ENCODE peak calls at places on chromosomes 1 and 21, in five cellular contexts. One of them, this sample, is unnamed.

GRCh38 chr1:3954391-3955160 is 54.5 kb upstream of the C1orf174 start:
- DNase-seq in tibial artery: no peak
- DNase-seq in mesothelial cell of epicardium: no peak
- DNase-seq in cardiac fibroblast: no peak
- DNase-seq in colonic mucosa: no peak
- DNase-seq in this sample: no peak

GRCh38 chr1:71667224-71667623 is 586.4 kb upstream of the ZRANB2 start:
- DNase-seq in tibial artery: no peak
- DNase-seq in mesothelial cell of epicardium: no peak
- DNase-seq in cardiac fibroblast: peak; percentile 7
- DNase-seq in colonic mucosa: no peak
- DNase-seq in this sample: no peak

GRCh38 chr21:26072891-26073615 is 97.5 kb downstream of the APP start:
- DNase-seq in tibial artery: no peak
- DNase-seq in mesothelial cell of epicardium: no peak
- DNase-seq in cardiac fibroblast: peak; percentile 24
- DNase-seq in colonic mucosa: no peak
- DNase-seq in this sample: no peak

GRCh38 chr1:18556364-18556763 is 74.3 kb upstream of the PAX7 start:
- DNase-seq in tibial artery: no peak
- DNase-seq in mesothelial cell of epicardium: no peak
- DNase-seq in cardiac fibroblast: peak; percentile 35
- DNase-seq in colonic mucosa: no peak
- DNase-seq in this sample: no peak

GRCh38 chr1:216566809-216567208 is 143.6 kb upstream of the USH2A start:
- DNase-seq in tibial artery: no peak
- DNase-seq in mesothelial cell of epicardium: no peak
- DNase-seq in cardiac fibroblast: peak; percentile 41
- DNase-seq in colonic mucosa: no peak
- DNase-seq in this sample: no peak

GRCh38 chr1:162716123-162716522 is 74.4 kb upstream of the HSD17B7 start:
- DNase-seq in tibial artery: no peak
- DNase-seq in mesothelial cell of epicardium: no peak
- DNase-seq in cardiac fibroblast: peak; percentile 32
- DNase-seq in colonic mucosa: no peak
- DNase-seq in this sample: no peak

GRCh38 chr1:116586741-116587143 is 15.9 kb upstream of the CD58 start:
- DNase-seq in tibial artery: no peak
- DNase-seq in mesothelial cell of epicardium: no peak
- DNase-seq in cardiac fibroblast: no peak
- DNase-seq in colonic mucosa: no peak
- DNase-seq in this sample: no peak

GRCh38 chr1:72282271-72282656 is at the start of gene NEGR1:
- DNase-seq in tibial artery: peak; percentile 84
- DNase-seq in mesothelial cell of epicardium: peak; percentile 51
- DNase-seq in cardiac fibroblast: peak; percentile 66
- DNase-seq in colonic mucosa: peak; percentile 29
- DNase-seq in this sample: peak; percentile 15

GRCh38 chr1:75136158-75136815 is 2.1 kb downstream of the LHX8 start:
- DNase-seq in tibial artery: no peak
- DNase-seq in mesothelial cell of epicardium: peak; percentile 59
- DNase-seq in cardiac fibroblast: no peak
- DNase-seq in colonic mucosa: no peak
- DNase-seq in this sample: no peak

GRCh38 chr1:107162745-107163144 is 21.9 kb downstream of the NTNG1 start:
- DNase-seq in tibial artery: no peak
- DNase-seq in mesothelial cell of epicardium: no peak
- DNase-seq in cardiac fibroblast: no peak
- DNase-seq in colonic mucosa: no peak
- DNase-seq in this sample: no peak

GRCh38 chr21:43277481-43278351 is 108.9 kb downstream of the CRYAA start:
- DNase-seq in tibial artery: no peak
- DNase-seq in mesothelial cell of epicardium: no peak
- DNase-seq in cardiac fibroblast: no peak
- DNase-seq in colonic mucosa: no peak
- DNase-seq in this sample: no peak

GRCh38 chr1:241635556-241636179 is 4.5 kb downstream of the CHML start:
- DNase-seq in tibial artery: no peak
- DNase-seq in mesothelial cell of epicardium: no peak
- DNase-seq in cardiac fibroblast: no peak
- DNase-seq in colonic mucosa: no peak
- DNase-seq in this sample: no peak

GRCh38 chr1:45490121-45490622 is 791 bp downstream of the TESK2 start:
- DNase-seq in tibial artery: no peak
- DNase-seq in mesothelial cell of epicardium: peak; percentile 51
- DNase-seq in cardiac fibroblast: peak; percentile 32
- DNase-seq in colonic mucosa: peak; percentile 25
- DNase-seq in this sample: no peak

GRCh38 chr1:10616696-10617095 is 141.9 kb downstream of the PEX14 start:
- DNase-seq in tibial artery: no peak
- DNase-seq in mesothelial cell of epicardium: no peak
- DNase-seq in cardiac fibroblast: no peak
- DNase-seq in colonic mucosa: no peak
- DNase-seq in this sample: no peak

GRCh38 chr1:10950316-10951172 is 61.9 kb upstream of the TARDBP start:
- DNase-seq in tibial artery: no peak
- DNase-seq in mesothelial cell of epicardium: no peak
- DNase-seq in cardiac fibroblast: no peak
- DNase-seq in colonic mucosa: no peak
- DNase-seq in this sample: no peak

GRCh38 chr1:70090146-70090545 is 115.2 kb downstream of the LRRC40 start:
- DNase-seq in tibial artery: no peak
- DNase-seq in mesothelial cell of epicardium: no peak
- DNase-seq in cardiac fibroblast: no peak
- DNase-seq in colonic mucosa: no peak
- DNase-seq in this sample: no peak

GRCh38 chr1:17545354-17545753 is 5.9 kb downstream of the ARHGEF10L start:
- DNase-seq in tibial artery: no peak
- DNase-seq in mesothelial cell of epicardium: no peak
- DNase-seq in cardiac fibroblast: peak; percentile 66
- DNase-seq in colonic mucosa: peak; percentile 45
- DNase-seq in this sample: no peak

GRCh38 chr1:234515411-234515810 is 36.4 kb upstream of the TARBP1 start:
- DNase-seq in tibial artery: no peak
- DNase-seq in mesothelial cell of epicardium: no peak
- DNase-seq in cardiac fibroblast: peak; percentile 55
- DNase-seq in colonic mucosa: no peak
- DNase-seq in this sample: no peak

GRCh38 chr1:198449281-198449680 is 91.2 kb downstream of the ATP6V1G3 start:
- DNase-seq in tibial artery: no peak
- DNase-seq in mesothelial cell of epicardium: no peak
- DNase-seq in cardiac fibroblast: no peak
- DNase-seq in colonic mucosa: no peak
- DNase-seq in this sample: no peak

GRCh38 chr1:26996665-26997064 is 3.2 kb downstream of the TRNP1 start:
- DNase-seq in tibial artery: no peak
- DNase-seq in mesothelial cell of epicardium: no peak
- DNase-seq in cardiac fibroblast: no peak
- DNase-seq in colonic mucosa: no peak
- DNase-seq in this sample: no peak

GRCh38 chr1:212981025-212981495 is 30.7 kb downstream of the VASH2 start:
- DNase-seq in tibial artery: no peak
- DNase-seq in mesothelial cell of epicardium: no peak
- DNase-seq in cardiac fibroblast: peak; percentile 22
- DNase-seq in colonic mucosa: peak; percentile 24
- DNase-seq in this sample: no peak

GRCh38 chr21:37792046-37792445 is 124.2 kb downstream of the KCNJ6 start:
- DNase-seq in tibial artery: no peak
- DNase-seq in mesothelial cell of epicardium: no peak
- DNase-seq in cardiac fibroblast: peak; percentile 42
- DNase-seq in colonic mucosa: no peak
- DNase-seq in this sample: no peak

GRCh38 chr1:201917362-201918033 is 28.8 kb downstream of the SHISA4 start:
- DNase-seq in tibial artery: peak; percentile 86
- DNase-seq in mesothelial cell of epicardium: no peak
- DNase-seq in cardiac fibroblast: peak; percentile 94
- DNase-seq in colonic mucosa: no peak
- DNase-seq in this sample: no peak

DNA sequence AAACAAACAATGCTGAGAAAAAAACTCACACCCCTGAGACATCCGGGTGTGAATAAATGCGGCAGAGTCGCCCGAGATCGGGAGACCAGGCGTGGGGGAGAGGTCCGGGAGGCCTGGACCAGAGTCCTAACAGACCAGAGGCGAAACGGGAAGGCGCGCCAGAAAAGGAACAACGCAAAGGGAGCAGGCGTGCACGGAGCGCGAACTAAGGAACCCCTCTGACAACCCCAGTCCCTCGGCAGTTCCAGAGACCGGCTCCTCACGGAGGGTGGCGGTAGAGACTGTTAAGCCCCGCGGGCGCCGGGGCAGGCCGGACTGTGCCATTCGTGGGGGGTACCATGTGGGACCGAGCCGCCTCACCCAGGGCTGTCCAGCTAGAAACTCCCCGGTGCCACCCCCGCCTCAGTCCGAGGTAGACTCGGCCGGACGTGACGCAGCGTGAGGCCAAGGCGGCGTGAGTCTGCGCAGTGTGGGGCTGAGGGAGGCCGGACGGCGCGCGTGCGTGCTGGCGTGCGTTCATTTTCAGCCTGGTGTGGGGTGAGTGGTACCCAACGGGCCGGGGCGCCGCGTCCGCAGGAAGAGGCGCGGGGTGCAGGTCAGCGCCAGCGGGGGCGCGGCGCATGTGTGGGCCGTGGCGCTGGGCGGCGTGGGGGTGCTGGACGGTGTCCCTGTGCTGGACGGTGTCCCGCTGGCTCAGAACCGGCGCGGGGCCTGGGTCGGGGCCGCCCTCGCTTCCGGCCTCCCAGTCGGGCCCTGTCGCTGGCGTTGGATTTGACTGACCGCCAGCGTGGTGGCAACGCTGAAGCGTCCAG is at the start of gene PARK7:
- DNase-seq in tibial artery: peak; percentile 100
- DNase-seq in mesothelial cell of epicardium: peak; percentile 100
- DNase-seq in cardiac fibroblast: peak; percentile 100
- DNase-seq in colonic mucosa: peak; percentile 100
- DNase-seq in this sample: peak; percentile 100
- TF ChIP-seq CTCF in tibial artery: peak; percentile 48
- TF ChIP-seq CTCF in mesothelial cell of epicardium: no peak
- TF ChIP-seq CTCF in cardiac fibroblast: peak; percentile 61
- TF ChIP-seq CTCF in colonic mucosa: no peak
- TF ChIP-seq CTCF in this sample: no peak

GRCh38 chr1:13809461-13810159 is 109.6 kb downstream of the PRDM2 start:
- DNase-seq in tibial artery: no peak
- DNase-seq in mesothelial cell of epicardium: no peak
- DNase-seq in cardiac fibroblast: no peak
- DNase-seq in colonic mucosa: no peak
- DNase-seq in this sample: no peak
- TF ChIP-seq CTCF in tibial artery: no peak
- TF ChIP-seq CTCF in mesothelial cell of epicardium: no peak
- TF ChIP-seq CTCF in cardiac fibroblast: no peak
- TF ChIP-seq CTCF in colonic mucosa: no peak
- TF ChIP-seq CTCF in this sample: no peak

GRCh38 chr1:56374026-56374974 is 205.1 kb downstream of the PLPP3 start:
- DNase-seq in tibial artery: no peak
- DNase-seq in mesothelial cell of epicardium: no peak
- DNase-seq in cardiac fibroblast: peak; percentile 7
- DNase-seq in colonic mucosa: no peak
- DNase-seq in this sample: no peak

GRCh38 chr1:56378376-56379070 is 200.8 kb downstream of the PLPP3 start:
- DNase-seq in tibial artery: no peak
- DNase-seq in mesothelial cell of epicardium: peak; percentile 40
- DNase-seq in cardiac fibroblast: no peak
- DNase-seq in colonic mucosa: no peak
- DNase-seq in this sample: no peak

GRCh38 chr1:56377407-56377806 is 202.0 kb downstream of the PLPP3 start:
- DNase-seq in tibial artery: no peak
- DNase-seq in mesothelial cell of epicardium: no peak
- DNase-seq in cardiac fibroblast: no peak
- DNase-seq in colonic mucosa: no peak
- DNase-seq in this sample: no peak

GRCh38 chr1:56376188-56376984 is 203.0 kb downstream of the PLPP3 start:
- DNase-seq in tibial artery: peak; percentile 89
- DNase-seq in mesothelial cell of epicardium: no peak
- DNase-seq in cardiac fibroblast: peak; percentile 65
- DNase-seq in colonic mucosa: no peak
- DNase-seq in this sample: no peak

GRCh38 chr1:56375184-56375837 is 204.1 kb downstream of the PLPP3 start:
- DNase-seq in tibial artery: no peak
- DNase-seq in mesothelial cell of epicardium: no peak
- DNase-seq in cardiac fibroblast: peak; percentile 16
- DNase-seq in colonic mucosa: no peak
- DNase-seq in this sample: no peak
- TF ChIP-seq CTCF in tibial artery: no peak
- TF ChIP-seq CTCF in mesothelial cell of epicardium: no peak
- TF ChIP-seq CTCF in cardiac fibroblast: no peak
- TF ChIP-seq CTCF in colonic mucosa: no peak
- TF ChIP-seq CTCF in this sample: no peak

GRCh38 chr1:110471131-110471530 is 20.2 kb downstream of the PROK1 start:
- DNase-seq in tibial artery: no peak
- DNase-seq in mesothelial cell of epicardium: no peak
- DNase-seq in cardiac fibroblast: no peak
- DNase-seq in colonic mucosa: no peak
- DNase-seq in this sample: no peak
- TF ChIP-seq CTCF in tibial artery: no peak
- TF ChIP-seq CTCF in mesothelial cell of epicardium: no peak
- TF ChIP-seq CTCF in cardiac fibroblast: no peak
- TF ChIP-seq CTCF in colonic mucosa: no peak
- TF ChIP-seq CTCF in this sample: no peak

DNA sequence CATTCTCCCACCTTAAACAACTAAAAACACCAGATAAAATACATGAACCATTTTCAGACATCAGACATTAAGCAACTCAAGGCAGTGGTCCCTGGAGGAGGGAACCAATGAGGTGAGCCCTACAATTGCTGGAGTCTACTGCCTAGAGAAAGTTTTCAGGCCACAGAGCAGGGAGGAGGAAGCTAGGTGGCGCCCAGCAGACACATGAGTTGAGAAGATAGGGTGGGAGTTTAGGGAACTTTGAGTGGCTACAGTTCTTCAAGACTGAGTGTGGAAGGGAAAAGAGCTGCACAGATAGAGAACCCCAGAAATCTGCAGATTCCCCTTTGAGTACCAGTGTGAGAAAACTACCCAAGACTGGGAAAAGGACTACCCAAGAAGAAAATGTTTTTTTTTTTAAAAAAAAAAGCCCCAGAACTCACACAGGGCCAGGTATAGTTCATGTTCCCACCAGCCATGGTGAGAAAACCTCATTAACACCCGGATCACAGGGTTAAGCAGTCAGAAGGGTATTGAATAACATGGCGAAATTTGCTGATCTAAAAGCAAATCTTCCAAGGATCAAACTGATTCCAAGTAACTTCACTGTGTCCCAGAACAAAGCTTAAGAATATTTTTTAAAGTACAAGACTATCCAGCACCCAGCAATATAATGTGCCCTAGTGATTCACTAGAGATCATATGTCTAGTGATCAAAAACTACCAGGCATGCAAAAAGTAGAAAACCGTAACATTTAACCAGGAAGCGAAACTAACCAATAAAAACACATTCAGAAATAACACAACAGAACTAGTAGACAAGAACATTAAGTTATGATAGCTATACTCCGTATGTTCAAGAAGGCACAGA is 12.0 kb downstream of the ALDH9A1 start:
- DNase-seq in tibial artery: no peak
- DNase-seq in mesothelial cell of epicardium: no peak
- DNase-seq in cardiac fibroblast: no peak
- DNase-seq in colonic mucosa: no peak
- DNase-seq in this sample: no peak
- TF ChIP-seq CTCF in tibial artery: no peak
- TF ChIP-seq CTCF in mesothelial cell of epicardium: no peak
- TF ChIP-seq CTCF in cardiac fibroblast: no peak
- TF ChIP-seq CTCF in colonic mucosa: no peak
- TF ChIP-seq CTCF in this sample: no peak

GRCh38 chr1:1858382-1859086 is 32.4 kb downstream of the GNB1 start:
- DNase-seq in tibial artery: peak; percentile 83
- DNase-seq in mesothelial cell of epicardium: peak; percentile 40
- DNase-seq in cardiac fibroblast: peak; percentile 97
- DNase-seq in colonic mucosa: peak; percentile 84
- DNase-seq in this sample: no peak
- TF ChIP-seq CTCF in tibial artery: peak; percentile 20
- TF ChIP-seq CTCF in mesothelial cell of epicardium: no peak
- TF ChIP-seq CTCF in cardiac fibroblast: peak; percentile 53
- TF ChIP-seq CTCF in colonic mucosa: peak; percentile 9
- TF ChIP-seq CTCF in this sample: no peak

This sample was measured in activated B cell treated with CpG ODN at 0.5 μM for 24 hours.